ENCODE peak calls at places on chromosomes 5 and 9, in six cellular contexts. K is GM23248, S is neural progenitor cell, R is keratinocyte, D is fibroblast of lung, E is PC-3. P is an unnamed sample.

GRCh38 chr5:5037674-5038073 is 102.5 kb upstream of the ADAMTS16 start:
- DNase-seq in E (no peak), R (no peak), S (no peak), K (no peak), D (no peak), P (no peak)

GRCh38 chr5:150219142-150219541 is 29.3 kb downstream of the SLC6A7 start:
- DNase-seq in S (no peak), R (no peak), E (no peak), K (peak; percentile 35), D (no peak), P (no peak)

GRCh38 chr9:91151741-91152095 is 210.0 kb downstream of the AUH start:
- DNase-seq in E (no peak), S (no peak), R (no peak), K (no peak), D (no peak), P (no peak)

GRCh38 chr9:133238851-133239532 is 29.9 kb upstream of the OBP2B start:
- DNase-seq in S (peak; percentile 85), K (peak; percentile 78), D (peak; percentile 16), R (peak; percentile 23), E (peak; percentile 37), P (no peak)

GRCh38 chr9:130745210-130745800 is 51.7 kb downstream of the EXOSC2 start:
- DNase-seq in S (no peak), E (no peak), K (no peak), R (no peak), D (peak; percentile 32), P (no peak)

GRCh38 chr9:113428062-113428600 is 17.6 kb downstream of the C9orf43 start:
- DNase-seq in R (no peak), S (no peak), K (no peak), E (no peak), D (no peak), P (no peak)

GRCh38 chr9:85900504-85901201 is 40.3 kb upstream of the NAA35 start:
- DNase-seq in D (peak; percentile 15), S (peak; percentile 45), R (no peak), E (peak; percentile 37), K (peak; percentile 56), P (peak; percentile 4)

GRCh38 chr9:129570450-129571297 is 50.2 kb downstream of the C9orf50 start:
- DNase-seq in D (peak; percentile 94), R (peak; percentile 78), K (peak; percentile 97), S (peak; percentile 68), E (peak; percentile 80), P (peak; percentile 90)

GRCh38 chr9:90029996-90030395 is 425.2 kb downstream of the GADD45G start:
- DNase-seq in K (peak; percentile 3), D (peak; percentile 19), E (peak; percentile 34), S (no peak), R (peak; percentile 71), P (peak; percentile 4)
- TF ChIP-seq EZH2 in K (no peak), D (no peak), E (no peak), S (no peak), R (no peak), P (no peak)

DNA sequence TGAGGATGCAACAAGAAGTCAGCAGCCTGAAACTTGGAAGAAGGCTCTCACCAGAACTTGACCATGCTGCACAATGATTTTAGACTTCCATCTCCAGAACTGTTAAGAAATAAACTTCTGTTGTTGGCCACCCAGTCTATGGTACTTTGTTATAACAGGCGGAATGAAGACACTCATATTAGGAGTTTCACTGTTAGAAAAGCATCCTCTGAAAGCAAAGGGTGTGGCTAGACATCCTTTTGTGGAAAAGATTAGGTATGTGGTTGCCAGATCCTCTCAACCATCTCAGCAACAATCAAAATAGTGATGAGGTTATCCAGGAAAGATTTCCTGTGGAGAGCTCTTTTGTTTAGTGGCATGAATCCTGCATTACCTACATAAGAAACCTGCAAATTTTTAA is 20.7 kb downstream of the ITGA2 start:
- DNase-seq in K (no peak), D (no peak), S (no peak), E (no peak), R (no peak), P (no peak)
- H3K9ac ChIP-seq in K (no peak overlapping the region), D (no peak overlapping the region), S (no peak overlapping the region), E (no peak overlapping the region), R (no peak overlapping the region), P (no peak overlapping the region)

GRCh38 chr9:73131376-73131775 is 20.3 kb upstream of the ANXA1 start:
- DNase-seq in E (no peak), D (peak; percentile 24), K (peak; percentile 56), S (no peak), R (no peak), P (no peak)

GRCh38 chr9:73135394-73135793 is 16.3 kb upstream of the ANXA1 start:
- DNase-seq in K (peak; percentile 42), R (no peak), S (no peak), D (no peak), E (peak; percentile 51), P (no peak)

GRCh38 chr9:73132034-73132776 is 19.5 kb upstream of the ANXA1 start:
- DNase-seq in E (peak; percentile 61), S (peak; percentile 60), D (peak; percentile 85), K (peak; percentile 94), R (no peak), P (peak; percentile 77)

GRCh38 chr9:73133921-73134407 is 17.7 kb upstream of the ANXA1 start:
- DNase-seq in S (no peak), K (peak; percentile 76), E (peak; percentile 60), D (no peak), R (no peak), P (no peak)

DNA sequence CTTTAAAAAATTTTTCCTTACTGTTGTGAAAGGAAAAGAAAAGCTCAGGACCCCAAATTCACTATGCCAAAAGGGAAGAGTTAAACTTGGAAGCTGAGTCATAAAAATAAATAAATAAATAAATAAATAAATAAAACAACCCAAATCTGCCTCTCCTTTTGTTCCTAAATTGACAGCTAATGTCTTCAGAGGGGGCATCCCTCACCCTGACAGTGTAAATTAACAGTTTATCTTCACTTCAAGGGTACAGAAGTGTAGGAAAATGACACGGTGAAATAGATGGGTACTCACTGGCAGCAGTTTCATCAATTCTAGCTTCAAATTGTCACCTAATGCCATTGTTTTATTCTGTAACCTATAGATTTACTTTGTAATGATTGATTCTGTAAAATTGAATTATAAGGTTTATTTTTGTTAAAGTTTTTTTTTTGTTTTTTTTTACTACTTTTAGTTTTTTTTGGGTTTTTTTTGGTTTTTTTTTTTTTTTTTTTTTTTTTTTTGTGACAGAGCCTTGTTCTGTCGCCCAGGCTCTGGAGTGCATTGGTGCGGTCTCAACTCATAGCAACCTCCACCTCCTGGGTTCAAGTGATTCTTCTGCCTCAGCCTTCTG is 18.5 kb upstream of the ANXA1 start:
- DNase-seq in S (no peak), E (no peak), K (peak; percentile 35), D (no peak), R (no peak), P (no peak)
- H3K4me3 ChIP-seq in S (no peak overlapping the region), E (peak overlapping the region; percentile 74), K (peak overlapping the region; percentile 85), D (peak overlapping the region; percentile 61), R (no peak overlapping the region), P (peak overlapping the region; percentile 74)

DNA sequence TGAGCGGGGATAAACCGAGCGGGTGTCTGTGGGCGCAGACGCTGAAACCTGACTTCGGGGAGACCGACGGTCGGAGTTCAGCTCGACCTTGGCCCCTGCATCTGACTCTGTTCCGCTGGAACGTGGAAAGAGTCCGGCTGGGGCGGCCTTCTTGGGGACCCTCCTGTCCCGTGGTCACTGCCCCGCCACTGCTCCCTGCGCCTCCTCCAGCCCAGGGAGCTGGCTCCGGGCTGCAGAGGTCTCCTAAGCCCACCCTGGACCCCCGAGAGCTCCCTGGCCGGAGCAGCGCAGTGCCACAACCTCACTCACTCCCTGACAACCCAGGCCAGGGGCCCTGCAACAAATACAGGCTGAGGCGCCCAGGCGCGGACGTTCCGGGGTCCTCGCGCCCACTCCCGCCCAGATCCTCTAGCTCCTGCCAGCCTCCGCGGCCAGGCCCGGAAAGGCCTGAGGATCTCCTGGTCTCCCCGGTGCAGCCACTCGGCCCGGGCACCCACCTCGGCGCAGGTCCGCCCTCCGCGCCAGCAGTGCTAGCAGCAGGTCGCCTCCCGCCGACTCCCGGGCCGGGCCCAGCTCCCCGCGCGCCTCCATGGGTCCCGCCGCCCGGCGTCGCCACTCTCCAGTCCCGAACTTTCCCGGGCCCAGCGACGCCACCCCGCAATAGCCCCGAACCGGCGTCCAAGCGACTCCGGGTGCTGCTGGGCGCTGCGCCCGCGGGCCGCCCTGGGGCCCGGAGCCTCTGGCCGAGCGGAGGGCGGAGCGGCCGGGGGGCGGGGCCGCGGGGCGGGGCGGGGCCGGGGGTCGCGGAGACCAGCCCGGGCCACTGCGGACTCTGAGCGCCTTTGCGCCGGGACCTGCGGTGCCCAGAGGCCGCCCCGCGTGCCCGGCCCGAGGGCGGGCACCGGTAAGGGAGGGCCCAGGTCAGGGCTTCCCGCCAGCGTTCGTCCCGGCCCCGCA is 2.2 kb downstream of the LHX3 start:
- DNase-seq in R (no peak), E (no peak), D (no peak), S (no peak), K (no peak), P (no peak)
- TF ChIP-seq EZH2 in R (peak; percentile 93), E (no peak), D (peak; percentile 83), S (peak; percentile 73), K (peak; percentile 51), P (peak; percentile 40)

GRCh38 chr5:137837741-137838389 is 29.8 kb upstream of the MYOT start:
- DNase-seq in S (no peak), R (no peak), K (no peak), D (peak; percentile 39), E (no peak), P (peak; percentile 31)
- H3K9ac ChIP-seq in S (no peak overlapping the region), R (no peak overlapping the region), K (no peak overlapping the region), D (no peak overlapping the region), E (no peak overlapping the region), P (no peak overlapping the region)